ENCODE peak calls at places on chromosomes 16 and 17, in nine cellular contexts. J is lower lobe of right lung, E is SJSA1, Q is PC-3, W is tibial nerve, P is uterus, U is right lobe of liver, O is colonic mucosa, R is mesenchymal stem cell. Z is an unnamed sample.

GRCh38 chr16:69917739-69918138 is 33.4 kb upstream of the CLEC18A start:
- DNase-seq in J (peak; percentile 52), E (peak; percentile 87), Q (peak; percentile 91), W (peak; percentile 73), P (peak; percentile 66), U (no peak), O (no peak), R (peak; percentile 87), Z (peak; percentile 95)

GRCh38 chr17:70033165-70033564 is 41.9 kb upstream of the KCNJ16 start:
- DNase-seq in J (no peak), E (no peak), Q (no peak), W (no peak), P (no peak), U (no peak), O (no peak), R (no peak), Z (no peak)

GRCh38 chr17:27588354-27588753 is 42.6 kb upstream of the LGALS9 start:
- DNase-seq in J (no peak), E (no peak), Q (no peak), W (no peak), P (no peak), U (peak; percentile 53), O (no peak), R (no peak), Z (no peak)

GRCh38 chr16:83926726-83927397 is 26.2 kb upstream of the OSGIN1 start:
- DNase-seq in J (peak; percentile 86), E (peak; percentile 77), Q (peak; percentile 86), W (peak; percentile 38), P (peak; percentile 66), U (peak; percentile 85), O (peak; percentile 84), R (peak; percentile 52), Z (peak; percentile 51)

GRCh38 chr16:57382535-57383275 is 10.4 kb downstream of the CX3CL1 start:
- DNase-seq in J (no peak), E (no peak), Q (no peak), W (no peak), P (no peak), U (no peak), O (no peak), R (no peak), Z (no peak)

GRCh38 chr17:34254146-34254545 is 939 bp upstream of the CCL2 start:
- DNase-seq in J (no peak), E (no peak), Q (no peak), W (no peak), P (peak; percentile 53), U (no peak), O (no peak), R (peak; percentile 72), Z (no peak)

GRCh38 chr16:74570412-74571301 is 36.3 kb downstream of the GLG1 start:
- DNase-seq in J (no peak), E (no peak), Q (no peak), W (no peak), P (no peak), U (no peak), O (no peak), R (no peak), Z (no peak)

GRCh38 chr17:39800540-39800939 is 62.8 kb downstream of the GRB7 start:
- DNase-seq in J (no peak), E (no peak), Q (no peak), W (no peak), P (no peak), U (no peak), O (no peak), R (no peak), Z (no peak)

GRCh38 chr16:85304337-85304736 is 192.1 kb upstream of the CIBAR2 start:
- DNase-seq in J (no peak), E (no peak), Q (no peak), W (no peak), P (no peak), U (no peak), O (no peak), R (no peak), Z (no peak)

GRCh38 chr16:78599271-78599670 is 499.8 kb downstream of the WWOX start:
- DNase-seq in J (no peak), E (no peak), Q (no peak), W (no peak), P (no peak), U (no peak), O (no peak), R (no peak), Z (no peak)

GRCh38 chr17:82648761-82649474 is 674 bp upstream of the WDR45B start:
- DNase-seq in J (peak; percentile 78), E (peak; percentile 65), Q (peak; percentile 18), W (no peak), P (peak; percentile 75), U (peak; percentile 79), O (peak; percentile 57), R (peak; percentile 12), Z (no peak)
- H3K27ac ChIP-seq in J (no peak overlapping the region), E (peak overlapping the region; percentile 50), Q (peak overlapping the region; percentile 59), W (peak overlapping the region; percentile 85), P (peak overlapping the region; percentile 84), U (no peak overlapping the region), O (no peak overlapping the region), R (no peak overlapping the region), Z (no peak overlapping the region)

GRCh38 chr16:81593481-81593880 is 148.9 kb downstream of the CMIP start:
- DNase-seq in J (no peak), E (no peak), Q (no peak), W (no peak), P (no peak), U (no peak), O (no peak), R (no peak), Z (no peak)
- H3K27ac ChIP-seq in J (no peak overlapping the region), E (no peak overlapping the region), Q (no peak overlapping the region), W (no peak overlapping the region), P (no peak overlapping the region), U (no peak overlapping the region), O (no peak overlapping the region), R (no peak overlapping the region), Z (no peak overlapping the region)

GRCh38 chr16:24609417-24609739 is 70.0 kb downstream of the RBBP6 start:
- DNase-seq in J (no peak), E (no peak), Q (no peak), W (no peak), P (no peak), U (no peak), O (no peak), R (no peak), Z (no peak)
- H3K27ac ChIP-seq in J (no peak overlapping the region), E (no peak overlapping the region), Q (no peak overlapping the region), W (no peak overlapping the region), P (no peak overlapping the region), U (no peak overlapping the region), O (no peak overlapping the region), R (no peak overlapping the region), Z (no peak overlapping the region)

GRCh38 chr16:88600539-88600896 is 30.3 kb downstream of the ZC3H18 start:
- DNase-seq in J (no peak), E (no peak), Q (no peak), W (no peak), P (no peak), U (no peak), O (no peak), R (no peak), Z (no peak)

GRCh38 chr16:88597856-88598491 is 27.8 kb downstream of the ZC3H18 start:
- DNase-seq in J (no peak), E (no peak), Q (no peak), W (no peak), P (no peak), U (no peak), O (no peak), R (no peak), Z (no peak)

GRCh38 chr16:88601313-88602036 is 31.3 kb downstream of the ZC3H18 start:
- DNase-seq in J (no peak), E (no peak), Q (no peak), W (no peak), P (no peak), U (no peak), O (no peak), R (no peak), Z (no peak)

GRCh38 chr16:88599092-88599733 is 29.0 kb downstream of the ZC3H18 start:
- DNase-seq in J (peak; percentile 88), E (no peak), Q (no peak), W (peak; percentile 54), P (peak; percentile 71), U (peak; percentile 81), O (peak; percentile 43), R (no peak), Z (no peak)

GRCh38 chr16:88599825-88600538 is 29.8 kb downstream of the ZC3H18 start:
- DNase-seq in J (peak; percentile 77), E (no peak), Q (no peak), W (no peak), P (no peak), U (no peak), O (no peak), R (no peak), Z (no peak)
- H3K27ac ChIP-seq in J (peak overlapping the region; percentile 78), E (no peak overlapping the region), Q (no peak overlapping the region), W (peak overlapping the region; percentile 68), P (peak overlapping the region; percentile 50), U (no peak overlapping the region), O (no peak overlapping the region), R (no peak overlapping the region), Z (no peak overlapping the region)

GRCh38 chr17:77408284-77408683 is 267.5 kb downstream of the SEC14L1 start:
- DNase-seq in J (no peak), E (no peak), Q (no peak), W (no peak), P (peak; percentile 74), U (no peak), O (no peak), R (no peak), Z (no peak)
- H3K27ac ChIP-seq in J (peak overlapping the region; percentile 59), E (no peak overlapping the region), Q (no peak overlapping the region), W (peak overlapping the region; percentile 81), P (peak overlapping the region; percentile 83), U (no peak overlapping the region), O (peak overlapping the region; percentile 48), R (peak overlapping the region; percentile 1), Z (no peak overlapping the region)

GRCh38 chr17:846901-847777 is 65.0 kb downstream of the MRM3 start:
- DNase-seq in J (no peak), E (peak; percentile 52), Q (peak; percentile 17), W (no peak), P (no peak), U (no peak), O (no peak), R (no peak), Z (peak; percentile 25)
- H3K27ac ChIP-seq in J (peak overlapping the region; percentile 48), E (peak overlapping the region; percentile 84), Q (no peak overlapping the region), W (no peak overlapping the region), P (peak overlapping the region; percentile 17), U (peak overlapping the region; percentile 13), O (peak overlapping the region; percentile 50), R (no peak overlapping the region), Z (no peak overlapping the region)

GRCh38 chr17:65463242-65463641 is 98.2 kb downstream of the AXIN2 start:
- DNase-seq in J (peak; percentile 86), E (no peak), Q (no peak), W (no peak), P (peak; percentile 58), U (no peak), O (no peak), R (no peak), Z (peak; percentile 20)
- H3K27ac ChIP-seq in J (peak overlapping the region; percentile 76), E (no peak overlapping the region), Q (no peak overlapping the region), W (no peak overlapping the region), P (no peak overlapping the region), U (no peak overlapping the region), O (no peak overlapping the region), R (no peak overlapping the region), Z (no peak overlapping the region)

GRCh38 chr16:50334106-50334975 is 34.4 kb downstream of the BRD7 start:
- DNase-seq in J (no peak), E (no peak), Q (no peak), W (no peak), P (no peak), U (no peak), O (no peak), R (no peak), Z (no peak)
- H3K27ac ChIP-seq in J (no peak overlapping the region), E (peak overlapping the region; percentile 39), Q (no peak overlapping the region), W (no peak overlapping the region), P (no peak overlapping the region), U (no peak overlapping the region), O (no peak overlapping the region), R (no peak overlapping the region), Z (no peak overlapping the region)

Z was measured in brain microvascular endothelial cell.